ENCODE peak calls at places on chromosomes 3 and 15, in four cellular contexts. Z is NCI-H1694 treated with DMSO at 0.1 percent for 48 hours, D is spleen, G is T1000. L is an unnamed sample.
A peak's percentile ranks its signal among the peaks of the same experiment; 100 is the strongest.

GRCh38 chr3:108546249-108546648 is 35.9 kb upstream of the MYH15 start:
- DNase-seq in Z (no peak), D (no peak), G (no peak), L (no peak)

GRCh38 chr3:158749977-158750376 is 17.7 kb upstream of the RARRES1 start:
- DNase-seq in Z (no peak), D (no peak), G (no peak), L (no peak)

GRCh38 chr15:29636140-29636539 is 186.1 kb downstream of the TJP1 start:
- DNase-seq in Z (no peak), D (no peak), G (no peak), L (no peak)

GRCh38 chr3:141242035-141242721 is 10.6 kb downstream of the PXYLP1 start:
- DNase-seq in Z (no peak), D (no peak), G (no peak), L (no peak)

GRCh38 chr3:123783050-123783724 is 100.9 kb downstream of the MYLK start:
- DNase-seq in Z (no peak), D (no peak), G (no peak), L (no peak)

GRCh38 chr3:106048946-106049481 is 180.2 kb upstream of the CBLB start:
- DNase-seq in Z (no peak), D (no peak), G (no peak), L (no peak)

GRCh38 chr15:45891766-45892165 is 256.9 kb downstream of the SQOR start:
- DNase-seq in Z (no peak), D (no peak), G (no peak), L (no peak)

GRCh38 chr15:69526696-69527095 is 74.1 kb downstream of the RPLP1 start:
- DNase-seq in Z (no peak), D (no peak), G (no peak), L (no peak)

GRCh38 chr3:29936766-29937165 is 655.9 kb downstream of the RBMS3 start:
- DNase-seq in Z (no peak), D (no peak), G (no peak), L (no peak)

GRCh38 chr3:159733194-159733860 is 255.3 kb upstream of the IL12A start:
- DNase-seq in Z (no peak), D (no peak), G (no peak), L (no peak)

GRCh38 chr3:162719684-162720341 is 1223.2 kb downstream of the OTOL1 start:
- DNase-seq in Z (no peak), D (no peak), G (no peak), L (peak; percentile 89)

GRCh38 chr3:41222508-41222907 is 23.2 kb downstream of the CTNNB1 start:
- DNase-seq in Z (no peak), D (no peak), G (no peak), L (peak; percentile 15)

GRCh38 chr15:101100593-101101442 is 151.0 kb downstream of the CHSY1 start:
- DNase-seq in Z (no peak), D (no peak), G (no peak), L (no peak)

GRCh38 chr3:88235102-88235501 is 85.3 kb downstream of the C3orf38 start:
- DNase-seq in Z (no peak), D (no peak), G (no peak), L (no peak)

GRCh38 chr3:73874596-73874995 is 249.9 kb upstream of the PDZRN3 start:
- DNase-seq in Z (no peak), D (no peak), G (no peak), L (no peak)

GRCh38 chr3:42066516-42067181 is 24.5 kb upstream of the TRAK1 start:
- DNase-seq in Z (no peak), D (peak; percentile 70), G (no peak), L (no peak)

GRCh38 chr3:55620361-55621025 is 133.4 kb upstream of the WNT5A start:
- DNase-seq in Z (no peak), D (no peak), G (no peak), L (no peak)

GRCh38 chr3:40043444-40043755 is 234.0 kb downstream of the MYRIP start:
- DNase-seq in Z (no peak), D (no peak), G (no peak), L (no peak)

GRCh38 chr3:161423911-161424522 is 52.7 kb upstream of the SPTSSB start:
- DNase-seq in Z (peak; percentile 64), D (no peak), G (no peak), L (no peak)

GRCh38 chr3:182618981-182619591 is 174.2 kb upstream of the ATP11B start:
- DNase-seq in Z (no peak), D (no peak), G (no peak), L (no peak)

GRCh38 chr15:32781781-32782180 is 64.0 kb downstream of the GREM1 start:
- DNase-seq in Z (no peak), D (no peak), G (no peak), L (no peak)